ENCODE peak calls at places on chromosome 4, in eight cellular contexts. J, Z, F, V, K, B, O and X are unnamed samples.

GRCh38 chr4:21801661-21802355 is 146.8 kb downstream of the KCNIP4 start:
- DNase-seq in J (no peak), Z (peak), F (peak), V (no peak), K (no peak), B (no peak), O (no peak), X (no peak)

GRCh38 chr4:55554453-55555030 is 7.8 kb upstream of the CLOCK start:
- DNase-seq in J (no peak), Z (peak), F (peak), V (no peak), K (peak), B (no peak), O (no peak), X (peak)

GRCh38 chr4:94523617-94524016 is 71.9 kb downstream of the PDLIM5 start:
- DNase-seq in J (no peak), Z (peak), F (no peak), V (no peak), K (peak), B (no peak), O (no peak), X (peak)

GRCh38 chr4:1714303-1715001 is 2.3 kb upstream of the SLBP start:
- DNase-seq in J (no peak), Z (no peak), F (peak), V (no peak), K (no peak), B (no peak), O (no peak), X (no peak)

GRCh38 chr4:98905297-98905696 is 23.6 kb downstream of the EIF4E start:
- DNase-seq in J (no peak), Z (no peak), F (no peak), V (no peak), K (no peak), B (no peak), O (no peak), X (no peak)

GRCh38 chr4:150828159-150828558 is 186.9 kb downstream of the LRBA start:
- DNase-seq in J (peak), Z (no peak), F (no peak), V (no peak), K (no peak), B (no peak), O (no peak), X (no peak)

GRCh38 chr4:181860157-181860556 is 383.0 kb upstream of the TENM3 start:
- DNase-seq in J (no peak), Z (no peak), F (no peak), V (no peak), K (no peak), B (no peak), O (no peak), X (peak)

GRCh38 chr4:168528131-168528949 is 31.5 kb downstream of the PALLD start:
- DNase-seq in J (no peak), Z (peak), F (no peak), V (no peak), K (peak), B (no peak), O (no peak), X (no peak)

GRCh38 chr4:152369903-152370296 is 166.0 kb downstream of the FBXW7 start:
- DNase-seq in J (no peak), Z (no peak), F (peak), V (no peak), K (peak), B (no peak), O (no peak), X (no peak)

GRCh38 chr4:4542824-4543485 is 1.1 kb upstream of the STX18 start:
- DNase-seq in J (no peak), Z (no peak), F (no peak), V (no peak), K (no peak), B (no peak), O (no peak), X (no peak)

GRCh38 chr4:186946682-186947294 is 223.1 kb upstream of the FAT1 start:
- DNase-seq in J (no peak), Z (peak), F (no peak), V (no peak), K (peak), B (no peak), O (no peak), X (peak)

GRCh38 chr4:151604238-151604637 is 156.6 kb downstream of the GATB start:
- DNase-seq in J (no peak), Z (peak), F (peak), V (no peak), K (peak), B (no peak), O (no peak), X (peak)

GRCh38 chr4:88744609-88745008 is 47.0 kb upstream of the NAP1L5 start:
- DNase-seq in J (no peak), Z (no peak), F (no peak), V (no peak), K (no peak), B (no peak), O (no peak), X (no peak)

GRCh38 chr4:112038861-112039260 is 106.4 kb upstream of the FAM241A start:
- DNase-seq in J (no peak), Z (peak), F (peak), V (no peak), K (peak), B (no peak), O (no peak), X (no peak)

GRCh38 chr4:93731448-93731847 is 97.1 kb upstream of the ATOH1 start:
- DNase-seq in J (no peak), Z (peak), F (no peak), V (no peak), K (peak), B (no peak), O (no peak), X (no peak)

GRCh38 chr4:182885022-182885737 is 32.0 kb downstream of the DCTD start:
- DNase-seq in J (no peak), Z (no peak), F (no peak), V (no peak), K (no peak), B (no peak), O (no peak), X (no peak)